ENCODE peak calls at places on chromosomes 5 and 9, in five cellular contexts. X is germinal center, H is mesothelial cell of epicardium, K is kidney epithelial cell, V is cardiac muscle cell. L is an unnamed sample.

GRCh38 chr9:93295031-93295430 is 111.1 kb downstream of the WNK2 start:
- DNase-seq in V (no peak), H (no peak), X (no peak), K (no peak), L (no peak)

GRCh38 chr5:97666767-97667166 is 483.7 kb upstream of the RIOK2 start:
- DNase-seq in K (no peak), H (no peak), X (no peak), V (no peak), L (no peak)

GRCh38 chr5:158522761-158523160 is 577.0 kb downstream of the EBF1 start:
- DNase-seq in V (no peak), H (no peak), K (no peak), X (no peak), L (no peak)

GRCh38 chr5:74027732-74028338 is 401.8 kb downstream of the ARHGEF28 start:
- DNase-seq in K (no peak), V (no peak), X (no peak), H (no peak), L (no peak)

GRCh38 chr9:137460363-137461315 is 1.5 kb upstream of the NSMF start:
- DNase-seq in X (no peak), V (no peak), K (no peak), H (no peak), L (no peak)

GRCh38 chr5:139014726-139015125 is 139.6 kb upstream of the LRRTM2 start:
- DNase-seq in K (peak; percentile 10), H (no peak), V (no peak), X (no peak), L (no peak)

GRCh38 chr5:16727937-16728336 is 111.1 kb upstream of the RETREG1 start:
- DNase-seq in V (no peak), K (no peak), X (no peak), H (no peak), L (no peak)

GRCh38 chr9:87818308-87818707 is 64.4 kb upstream of the SPATA31E1 start:
- DNase-seq in X (no peak), H (no peak), K (no peak), V (peak; percentile 20), L (no peak)

GRCh38 chr5:163967273-163967672 is 461.9 kb downstream of the MAT2B start:
- DNase-seq in K (no peak), X (no peak), V (no peak), H (no peak), L (no peak)

GRCh38 chr5:370311-370958 is 48.9 kb downstream of the AHRR start:
- DNase-seq in H (no peak), V (no peak), X (no peak), K (no peak), L (no peak)

GRCh38 chr9:137241490-137242328 is 622 bp downstream of the TUBB4B start:
- DNase-seq in X (peak; percentile 63), H (no peak), V (peak; percentile 54), K (no peak), L (no peak)

GRCh38 chr5:68215888-68216736 is 556 bp downstream of the PIK3R1 start:
- DNase-seq in H (peak; percentile 23), X (peak; percentile 80), K (no peak), V (peak; percentile 76), L (peak; percentile 79)

GRCh38 chr9:98852961-98853360 is 45.5 kb downstream of the GALNT12 start:
- DNase-seq in K (no peak), H (no peak), V (no peak), X (no peak), L (no peak)

L was measured in GM06990.